ENCODE peak calls at places on chromosomes 2 and 18, in eight cellular contexts. F is C1 segment of cervical spinal cord; S is effector memory CD8-positive, alpha-beta T cell; O is hippocampal formation; X is NCI-H1105 treated with DMSO at 0.1 percent for 48 hours; H is stimulated activated CD8-positive, alpha-beta memory T cell treated with anti-CD3 and anti-CD28 coated beads, Interleukin-4, amount 100 ng/mL, for 4 hours; K is HTR-8/SVneo; L is HFFc6. E is an unnamed sample.
A peak's percentile ranks its signal among the peaks of the same experiment; 100 is the strongest.

GRCh38 chr2:238784671-238785527 is 63.0 kb upstream of the TWIST2 start:
- DNase-seq in O (peak; percentile 45), K (peak; percentile 71), X (peak; percentile 50), L (peak; percentile 74), S (peak; percentile 27), H (peak; percentile 28), F (peak; percentile 2), E (peak; percentile 32)

GRCh38 chr2:79638410-79638809 is 125.6 kb downstream of the CTNNA2 start:
- DNase-seq in S (no peak), L (no peak), K (no peak), F (no peak), X (peak; percentile 75), H (no peak), O (no peak), E (no peak)

GRCh38 chr2:99659874-99660273 is 170.1 kb upstream of the REV1 start:
- DNase-seq in K (no peak), F (no peak), S (no peak), O (no peak), L (no peak), H (no peak), X (no peak), E (no peak)

GRCh38 chr2:135843671-135844070 is 6.7 kb upstream of the LCT start:
- DNase-seq in H (no peak), S (no peak), O (no peak), K (no peak), F (no peak), L (no peak), X (no peak), E (no peak)

GRCh38 chr2:15943914-15944313 is 3.6 kb downstream of the MYCN start:
- DNase-seq in X (peak; percentile 61), F (peak; percentile 11), S (no peak), L (no peak), O (peak; percentile 49), H (no peak), K (no peak), E (peak; percentile 67)

GRCh38 chr18:69490813-69491212 is 90.1 kb downstream of the DOK6 start:
- DNase-seq in F (no peak), O (no peak), K (no peak), L (peak; percentile 21), X (no peak), H (no peak), S (no peak), E (no peak)

GRCh38 chr18:23994361-23994902 is 20.1 kb upstream of the TTC39C start:
- DNase-seq in X (peak; percentile 99), L (peak; percentile 96), O (no peak), H (no peak), F (no peak), S (peak; percentile 42), K (peak; percentile 33), E (no peak)

GRCh38 chr2:128345436-128346165 is 26.9 kb upstream of the HS6ST1 start:
- DNase-seq in F (no peak), X (no peak), K (no peak), S (no peak), H (no peak), O (no peak), L (no peak), E (no peak)

GRCh38 chr2:231393149-231394131 is 2.1 kb upstream of the B3GNT7 start:
- DNase-seq in H (no peak), L (no peak), F (no peak), O (no peak), S (peak; percentile 12), K (no peak), X (no peak), E (peak; percentile 27)

E was measured in frontal cortex.